ENCODE peak calls at places on chromosomes 7 and 10, in seven cellular contexts. Q is AG04450, N is tibial artery, G is fibroblast of pulmonary artery, R is PC-9, X is lower leg skin, P is endothelial cell. D is an unnamed sample.
A peak's percentile ranks its signal among the peaks of the same experiment; 100 is the strongest.

GRCh38 chr7:44372560-44373417 is 47.4 kb upstream of the CAMK2B start:
- DNase-seq in Q (no peak), P (no peak), R (no peak), G (peak; percentile 31), X (no peak), N (no peak), D (no peak)

GRCh38 chr7:102429141-102429904 is 4.1 kb upstream of the ORAI2 start:
- DNase-seq in G (no peak), N (no peak), P (no peak), X (no peak), Q (no peak), R (no peak), D (no peak)

GRCh38 chr10:98041352-98042043 is 11.1 kb upstream of the CRTAC1 start:
- DNase-seq in R (peak; percentile 34), Q (peak; percentile 10), P (peak; percentile 83), N (peak; percentile 51), G (peak; percentile 66), X (peak; percentile 89), D (peak; percentile 74)

GRCh38 chr7:93178213-93178612 is 30.0 kb upstream of the SAMD9L start:
- DNase-seq in P (no peak), X (no peak), Q (no peak), N (no peak), G (peak; percentile 41), R (no peak), D (no peak)

GRCh38 chr10:69838853-69839252 is 37.1 kb downstream of the COL13A1 start:
- DNase-seq in G (peak; percentile 83), X (no peak), P (no peak), N (no peak), R (peak; percentile 17), Q (no peak), D (peak; percentile 17)

GRCh38 chr10:3426190-3426845 is 253.7 kb upstream of the PITRM1 start:
- DNase-seq in R (peak; percentile 27), P (no peak), N (no peak), G (peak; percentile 83), Q (peak; percentile 36), X (no peak), D (peak; percentile 82)

GRCh38 chr10:123614888-123615287 is 51.3 kb upstream of the GPR26 start:
- DNase-seq in X (peak; percentile 86), P (peak; percentile 81), N (peak; percentile 67), Q (no peak), R (peak; percentile 23), G (peak; percentile 39), D (peak; percentile 68)

GRCh38 chr10:89738551-89739209 is 37.3 kb downstream of the KIF20B start:
- DNase-seq in G (no peak), Q (no peak), N (no peak), R (no peak), P (no peak), X (no peak), D (no peak)

GRCh38 chr10:47176903-47177860 is 122.8 kb upstream of the GDF10 start:
- DNase-seq in X (peak; percentile 73), Q (peak; percentile 27), G (no peak), P (no peak), R (no peak), N (no peak), D (no peak)

GRCh38 chr10:31528834-31529233 is 209.8 kb downstream of the ZEB1 start:
- DNase-seq in Q (no peak), R (no peak), P (no peak), X (no peak), G (no peak), N (no peak), D (no peak)

GRCh38 chr10:78224602-78225001 is 190.9 kb downstream of the RPS24 start:
- DNase-seq in N (no peak), P (no peak), G (no peak), R (no peak), Q (peak; percentile 34), X (no peak), D (no peak)

GRCh38 chr7:140638311-140638791 is 2.3 kb downstream of the DENND2A start:
- DNase-seq in R (no peak), X (peak; percentile 88), N (peak; percentile 62), Q (peak; percentile 56), P (no peak), G (peak; percentile 74), D (peak; percentile 21)
- TF ChIP-seq CTCF in R (no peak), X (no peak), N (no peak), Q (peak; percentile 43), P (no peak), G (peak; percentile 35), D (no peak)

GRCh38 chr10:93437000-93437945 is 44.9 kb downstream of the MYOF start:
- DNase-seq in P (peak; percentile 24), Q (peak; percentile 98), R (peak; percentile 74), N (peak; percentile 90), G (peak; percentile 99), X (peak; percentile 93), D (peak; percentile 96)
- TF ChIP-seq CTCF in P (no peak), Q (no peak), R (no peak), N (no peak), G (no peak), X (no peak), D (no peak)

DNA sequence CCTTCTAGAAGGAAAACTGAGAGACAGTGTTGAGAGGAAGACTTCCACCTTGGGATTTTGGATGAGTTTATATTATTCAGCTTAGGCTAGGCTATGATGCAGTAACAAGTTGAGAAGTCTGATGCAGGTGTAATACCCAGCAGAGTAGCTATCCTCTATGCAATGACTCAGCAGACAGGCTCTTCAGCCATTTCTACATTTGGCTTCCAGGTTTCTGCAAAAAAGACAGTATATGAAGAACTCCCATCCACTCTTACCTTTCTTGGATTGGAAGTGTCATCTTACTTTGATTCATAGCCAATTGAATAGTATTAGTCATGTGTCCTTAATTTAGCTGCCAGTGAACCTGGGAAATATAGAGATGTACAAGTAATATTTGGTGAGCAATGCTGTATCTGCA is 127.8 kb upstream of the NPSR1 start:
- DNase-seq in X (no peak), Q (no peak), R (no peak), G (no peak), P (no peak), N (no peak), D (peak; percentile 59)
- TF ChIP-seq CTCF in X (no peak), Q (no peak), R (no peak), G (no peak), P (no peak), N (no peak), D (no peak)

GRCh38 chr7:123054357-123055133 is 59.0 kb upstream of the TAS2R16 start:
- DNase-seq in N (no peak), G (no peak), R (no peak), P (peak; percentile 11), Q (no peak), X (no peak), D (peak; percentile 10)
- TF ChIP-seq CTCF in N (no peak), G (no peak), R (peak; percentile 37), P (no peak), Q (no peak), X (no peak), D (no peak)

GRCh38 chr10:130466271-130466997 is 330.2 kb downstream of the GLRX3 start:
- DNase-seq in P (no peak), X (peak; percentile 6), Q (no peak), R (no peak), N (no peak), G (no peak), D (no peak)

GRCh38 chr10:130463104-130463875 is 327.1 kb downstream of the GLRX3 start:
- DNase-seq in P (no peak), G (no peak), N (no peak), X (peak; percentile 72), R (no peak), Q (no peak), D (no peak)

GRCh38 chr10:130463876-130464360 is 327.7 kb downstream of the GLRX3 start:
- DNase-seq in R (no peak), X (peak; percentile 39), P (no peak), Q (no peak), N (no peak), G (no peak), D (peak; percentile 4)

GRCh38 chr10:130461631-130462030 is 325.4 kb downstream of the GLRX3 start:
- DNase-seq in N (no peak), P (no peak), X (peak; percentile 29), G (no peak), Q (no peak), R (no peak), D (no peak)

GRCh38 chr10:130464426-130464825 is 328.2 kb downstream of the GLRX3 start:
- DNase-seq in G (no peak), R (no peak), Q (no peak), P (no peak), X (peak; percentile 40), N (no peak), D (no peak)
- TF ChIP-seq CTCF in G (no peak), R (no peak), Q (no peak), P (no peak), X (no peak), N (no peak), D (no peak)

GRCh38 chr7:78967046-78967445 is 486.4 kb downstream of the MAGI2 start:
- DNase-seq in N (no peak), Q (peak; percentile 23), P (no peak), X (no peak), R (no peak), G (no peak), D (no peak)

GRCh38 chr7:78968951-78969350 is 484.5 kb downstream of the MAGI2 start:
- DNase-seq in R (no peak), Q (no peak), G (no peak), P (no peak), N (no peak), X (no peak), D (no peak)

DNA sequence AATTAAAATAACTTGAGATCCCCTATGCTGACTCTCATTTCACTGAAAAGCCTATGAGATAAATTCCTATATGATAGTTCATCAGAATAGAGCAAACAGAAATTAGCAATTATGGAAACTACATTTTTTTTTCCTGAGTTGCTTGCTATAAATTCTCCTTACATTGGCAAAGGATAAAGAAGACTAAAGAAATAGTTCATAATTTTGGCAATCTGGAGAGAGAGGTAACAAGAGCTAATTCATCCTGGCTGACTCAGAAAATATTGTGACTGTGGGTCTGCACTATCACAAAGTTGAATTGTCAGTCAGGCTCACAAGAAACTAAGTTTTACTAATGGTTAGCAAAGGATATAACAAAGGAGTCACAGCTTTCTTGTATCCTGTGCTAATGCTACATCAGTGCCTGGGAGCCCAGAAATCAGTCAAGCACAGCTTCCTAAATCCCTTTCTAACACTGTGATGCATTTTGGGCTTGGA is 483.0 kb downstream of the MAGI2 start:
- DNase-seq in G (no peak), R (no peak), Q (no peak), X (no peak), N (no peak), P (peak; percentile 4), D (no peak)
- TF ChIP-seq CTCF in G (no peak), R (no peak), Q (no peak), X (no peak), N (no peak), P (no peak), D (no peak)

D was measured in MCF 10A.